ENCODE peak calls at places on chromosomes 7 and 10, in six cellular contexts. A is stimulated activated naive CD8-positive, alpha-beta T cell treated with anti-CD3 and anti-CD28 coated beads, Interleukin-15, Interleukin-2, amounts not matched to agents 100 U/mL and 50 U/mL, for 24 hours; J is RWPE1; O is EL; Z is NCI-H1417; B is NCI-H1436 treated with DMSO at 0.1 percent for 48 hours. P is an unnamed sample.

GRCh38 chr10:17950726-17951125 is 992 bp upstream of the SLC39A12 start:
- DNase-seq in A (no peak), J (no peak), O (no peak), Z (no peak), B (no peak), P (no peak)

GRCh38 chr10:97043563-97043855 is 142.2 kb downstream of the SLIT1 start:
- DNase-seq in A (no peak), J (no peak), O (no peak), Z (no peak), B (no peak), P (no peak)

GRCh38 chr7:151575471-151575870 is 55.8 kb upstream of the RHEB start:
- DNase-seq in A (no peak), J (no peak), O (no peak), Z (peak; percentile 47), B (no peak), P (no peak)

GRCh38 chr7:86643478-86644281 is at the start of gene GRM3:
- DNase-seq in A (no peak), J (peak; percentile 12), O (no peak), Z (no peak), B (no peak), P (no peak)

GRCh38 chr7:115350764-115351163 is 428.9 kb downstream of the MDFIC start:
- DNase-seq in A (no peak), J (no peak), O (no peak), Z (no peak), B (no peak), P (no peak)

GRCh38 chr10:103793920-103794883 is 61.2 kb downstream of the SH3PXD2A start:
- DNase-seq in A (no peak), J (no peak), O (no peak), Z (peak; percentile 73), B (no peak), P (no peak)

GRCh38 chr7:158028971-158029370 is 558.7 kb downstream of the PTPRN2 start:
- DNase-seq in A (no peak), J (no peak), O (no peak), Z (no peak), B (no peak), P (no peak)

GRCh38 chr7:35630573-35630972 is 64.4 kb downstream of the HERPUD2 start:
- DNase-seq in A (no peak), J (no peak), O (peak; percentile 45), Z (no peak), B (no peak), P (no peak)

GRCh38 chr10:111142082-111142481 is 65.3 kb downstream of the ADRA2A start:
- DNase-seq in A (no peak), J (no peak), O (no peak), Z (no peak), B (no peak), P (no peak)

GRCh38 chr10:42992156-42992956 is 84.5 kb upstream of the RET start:
- DNase-seq in A (no peak), J (no peak), O (no peak), Z (no peak), B (no peak), P (no peak)

GRCh38 chr10:86941991-86942421 is 15.4 kb downstream of the MMRN2 start:
- DNase-seq in A (no peak), J (no peak), O (no peak), Z (no peak), B (no peak), P (no peak)

GRCh38 chr10:124653811-124654651 is 90.1 kb downstream of the FAM53B start:
- DNase-seq in A (no peak), J (peak; percentile 58), O (no peak), Z (no peak), B (no peak), P (no peak)

P was measured in DND-41.